ENCODE peak calls at places on chromosomes 5 and 9, in nine cellular contexts. L, G, A, M, Z, H, C, W and V are unnamed samples.

GRCh38 chr9:112545237-112545636 is 58.6 kb downstream of the KIAA1958 start:
- DNase-seq in G (no peak), Z (no peak), L (no peak), W (no peak), A (no peak), H (no peak), M (no peak), C (no peak), V (no peak)

GRCh38 chr9:129258823-129259301 is 80.8 kb upstream of the IER5L start:
- DNase-seq in H (no peak), W (no peak), C (no peak), Z (no peak), G (peak), A (no peak), L (no peak), M (no peak), V (no peak)

GRCh38 chr9:21323091-21323490 is 12.1 kb downstream of the KLHL9 start:
- DNase-seq in M (no peak), Z (no peak), W (no peak), G (no peak), L (no peak), A (no peak), C (no peak), H (no peak), V (no peak)

GRCh38 chr5:2569774-2570542 is 181.5 kb downstream of the IRX2 start:
- DNase-seq in M (no peak), L (no peak), C (no peak), G (no peak), W (no peak), Z (no peak), H (no peak), A (peak), V (peak)

GRCh38 chr9:128242828-128243485 is 32.9 kb downstream of the GOLGA2 start:
- DNase-seq in A (no peak), W (no peak), G (no peak), C (no peak), M (no peak), Z (no peak), H (no peak), L (no peak), V (no peak)

GRCh38 chr5:163846512-163846911 is 341.1 kb downstream of the MAT2B start:
- DNase-seq in G (no peak), L (no peak), H (peak), A (no peak), C (no peak), W (no peak), M (no peak), Z (no peak), V (no peak)

GRCh38 chr5:65892801-65893200 is 33.6 kb upstream of the ERBIN start:
- DNase-seq in M (no peak), A (no peak), W (no peak), Z (no peak), L (no peak), G (no peak), C (no peak), H (no peak), V (no peak)

GRCh38 chr5:110439280-110439679 is 287.2 kb downstream of the TMEM232 start:
- DNase-seq in A (no peak), M (no peak), C (no peak), G (no peak), H (no peak), L (no peak), Z (no peak), W (no peak), V (no peak)

GRCh38 chr5:124847907-124848306 is 101.5 kb upstream of the ZNF608 start:
- DNase-seq in M (no peak), W (no peak), L (no peak), G (no peak), A (no peak), Z (no peak), C (no peak), H (no peak), V (no peak)

GRCh38 chr5:126851441-126852103 is 74.6 kb downstream of the LMNB1 start:
- DNase-seq in W (peak), Z (no peak), H (no peak), C (no peak), G (no peak), M (no peak), L (no peak), A (no peak), V (no peak)

GRCh38 chr9:1077616-1078015 is 27.5 kb downstream of the DMRT2 start:
- DNase-seq in W (no peak), M (no peak), A (no peak), G (no peak), H (no peak), C (no peak), L (no peak), Z (no peak), V (no peak)

GRCh38 chr5:54306893-54307292 is 3.5 kb downstream of the ARL15 start:
- DNase-seq in H (no peak), G (no peak), M (no peak), A (no peak), W (no peak), L (no peak), C (no peak), Z (no peak), V (no peak)

GRCh38 chr9:130128782-130129424 is 43.3 kb upstream of the NCS1 start:
- DNase-seq in W (peak), Z (peak), H (peak), G (peak), L (peak), M (no peak), A (peak), C (peak), V (no peak)

GRCh38 chr9:95857122-95857521 is 18.4 kb upstream of the ERCC6L2 start:
- DNase-seq in W (no peak), Z (no peak), M (peak), A (no peak), L (peak), H (no peak), C (no peak), G (no peak), V (no peak)

GRCh38 chr9:33881635-33882034 is 64.7 kb downstream of the UBE2R2 start:
- DNase-seq in M (no peak), Z (no peak), A (no peak), G (no peak), W (no peak), H (no peak), C (no peak), L (peak), V (no peak)

GRCh38 chr9:125996671-125997509 is 249.7 kb downstream of the PBX3 start:
- DNase-seq in M (no peak), L (no peak), Z (no peak), W (no peak), G (no peak), H (no peak), C (no peak), A (no peak), V (no peak)

GRCh38 chr9:92944921-92945320 is 2.4 kb upstream of the FGD3 start:
- DNase-seq in A (no peak), C (no peak), G (no peak), W (no peak), L (no peak), H (no peak), Z (no peak), M (no peak), V (no peak)

GRCh38 chr9:97710356-97711222 is 13.4 kb upstream of the XPA start:
- DNase-seq in G (peak), Z (peak), M (peak), A (peak), L (peak), C (no peak), H (peak), W (peak), V (no peak)

GRCh38 chr9:123997665-123998277 is 13.8 kb upstream of the LHX2 start:
- DNase-seq in H (no peak), W (no peak), C (no peak), A (peak), G (no peak), L (no peak), M (no peak), Z (no peak), V (no peak)

GRCh38 chr5:103207653-103208052 is 50.9 kb upstream of the MACIR start:
- DNase-seq in W (no peak), A (no peak), G (no peak), M (no peak), H (no peak), C (no peak), L (peak), Z (no peak), V (no peak)

GRCh38 chr9:135340143-135340655 is 139.4 kb upstream of the PPP1R26 start:
- DNase-seq in W (no peak), H (no peak), C (no peak), Z (no peak), G (no peak), A (no peak), L (no peak), M (no peak), V (no peak)

GRCh38 chr5:73312146-73312871 is 136.3 kb downstream of the FOXD1 start:
- DNase-seq in G (no peak), Z (no peak), M (no peak), C (no peak), W (no peak), A (peak), H (peak), L (no peak), V (no peak)

GRCh38 chr5:152264656-152265055 is 140.4 kb downstream of the NMUR2 start:
- DNase-seq in Z (no peak), G (no peak), W (no peak), A (no peak), C (no peak), L (no peak), H (no peak), M (no peak), V (no peak)

GRCh38 chr5:59138509-59138908 is 555.6 kb downstream of the RAB3C start:
- DNase-seq in L (no peak), G (no peak), C (no peak), W (no peak), M (no peak), A (no peak), Z (no peak), H (no peak), V (no peak)

GRCh38 chr5:57277085-57277484 is 103.2 kb downstream of the GPBP1 start:
- DNase-seq in Z (no peak), H (peak), L (peak), A (no peak), M (peak), G (no peak), C (no peak), W (no peak), V (no peak)

GRCh38 chr5:134103397-134103796 is 11.1 kb upstream of the TCF7 start:
- DNase-seq in A (no peak), Z (no peak), G (no peak), L (no peak), W (peak), M (no peak), H (no peak), C (no peak), V (no peak)

GRCh38 chr5:15993934-15994333 is 185.7 kb downstream of the MARCHF11 start:
- DNase-seq in C (no peak), W (no peak), H (no peak), L (peak), M (no peak), G (no peak), A (no peak), Z (no peak), V (no peak)

GRCh38 chr5:175261098-175261497 is 182.9 kb downstream of the DRD1 start:
- DNase-seq in A (no peak), M (no peak), Z (no peak), G (no peak), C (no peak), W (no peak), H (no peak), L (no peak), V (no peak)

GRCh38 chr5:76766746-76767145 is 50.8 kb downstream of the F2R start:
- DNase-seq in Z (no peak), G (no peak), C (no peak), M (no peak), W (no peak), L (peak), A (no peak), H (no peak), V (no peak)

GRCh38 chr5:9456435-9457042 is 89.3 kb downstream of the SEMA5A start:
- DNase-seq in C (no peak), Z (no peak), G (no peak), H (peak), M (no peak), A (no peak), W (no peak), L (no peak), V (no peak)

GRCh38 chr9:124835026-124835501 is 18.2 kb upstream of the WDR38 start:
- DNase-seq in M (peak), L (peak), G (no peak), A (peak), W (no peak), Z (no peak), C (no peak), H (peak), V (no peak)

GRCh38 chr5:79201206-79201605 is 34.7 kb upstream of the JMY start:
- DNase-seq in Z (no peak), H (no peak), A (no peak), G (no peak), W (no peak), M (no peak), L (peak), C (no peak), V (no peak)

GRCh38 chr9:23563497-23563896 is 262.5 kb downstream of the ELAVL2 start:
- DNase-seq in A (no peak), L (no peak), G (no peak), C (no peak), M (no peak), Z (no peak), W (no peak), H (peak), V (no peak)

GRCh38 chr9:95077053-95077765 is 240.3 kb downstream of the FANCC start:
- DNase-seq in A (no peak), G (peak), L (no peak), C (no peak), W (no peak), M (no peak), H (no peak), Z (peak), V (no peak)

GRCh38 chr9:73348485-73348884 is 196.8 kb downstream of the ANXA1 start:
- DNase-seq in W (no peak), L (no peak), C (no peak), A (no peak), Z (no peak), M (no peak), G (no peak), H (peak), V (no peak)